ENCODE peak calls at places on chromosomes 7 and 10, in five cellular contexts. T is osteocyte; N is activated T-cell treated with anti-CD3 and anti-CD28 coated beads, Interleukin-2, amount 50 U/mL, for 72 hours; L is adipocyte; D is C1 segment of cervical spinal cord. P is an unnamed sample.

GRCh38 chr10:118458957-118459641 is 117.0 kb upstream of the FAM204A start:
- DNase-seq in T (no peak), N (no peak), L (no peak), D (no peak), P (no peak)

GRCh38 chr7:27784399-27785053 is 44.6 kb downstream of the TAX1BP1 start:
- DNase-seq in T (no peak), N (peak; percentile 37), L (peak; percentile 84), D (no peak), P (no peak)

GRCh38 chr7:27101188-27101905 is 1.1 kb downstream of the HOXA2 start:
- DNase-seq in T (no peak), N (no peak), L (no peak), D (no peak), P (no peak)

GRCh38 chr10:88152720-88153119 is 289.3 kb downstream of the PTEN start:
- DNase-seq in T (peak; percentile 84), N (peak; percentile 59), L (peak; percentile 97), D (no peak), P (peak; percentile 69)

GRCh38 chr7:127377425-127377824 is 15.1 kb downstream of the ZNF800 start:
- DNase-seq in T (no peak), N (no peak), L (no peak), D (no peak), P (no peak)

GRCh38 chr7:114944742-114945625 is 23.1 kb downstream of the MDFIC start:
- DNase-seq in T (no peak), N (no peak), L (peak; percentile 95), D (peak; percentile 14), P (peak; percentile 67)

GRCh38 chr7:122902751-122903495 is 16.7 kb upstream of the CADPS2 start:
- DNase-seq in T (no peak), N (no peak), L (no peak), D (no peak), P (no peak)

GRCh38 chr10:128001346-128001745 is 94.4 kb downstream of the PTPRE start:
- DNase-seq in T (no peak), N (no peak), L (no peak), D (no peak), P (no peak)

GRCh38 chr7:28029036-28029435 is 151.6 kb downstream of the JAZF1 start:
- DNase-seq in T (no peak), N (no peak), L (peak; percentile 64), D (no peak), P (no peak)

GRCh38 chr10:9339702-9340101 is 1285.2 kb downstream of the GATA3 start:
- DNase-seq in T (no peak), N (no peak), L (no peak), D (no peak), P (no peak)

GRCh38 chr7:20597339-20597738 is 18.1 kb upstream of the ABCB5 start:
- DNase-seq in T (no peak), N (no peak), L (peak; percentile 8), D (no peak), P (no peak)

GRCh38 chr10:122034149-122034756 is 45.3 kb downstream of the TACC2 start:
- DNase-seq in T (no peak), N (no peak), L (peak; percentile 35), D (no peak), P (no peak)

GRCh38 chr10:122421054-122421625 is 33.3 kb upstream of the ARMS2 start:
- DNase-seq in T (no peak), N (no peak), L (peak; percentile 15), D (no peak), P (no peak)

GRCh38 chr10:75395955-75396860 is 5.4 kb downstream of the ZNF503 start:
- DNase-seq in T (no peak), N (no peak), L (peak; percentile 59), D (no peak), P (no peak)

GRCh38 chr7:92076509-92076908 is 57.8 kb downstream of the CYP51A1 start:
- DNase-seq in T (no peak), N (no peak), L (no peak), D (no peak), P (no peak)

GRCh38 chr10:48557511-48558123 is 47.3 kb downstream of the ARHGAP22 start:
- DNase-seq in T (peak; percentile 49), N (no peak), L (no peak), D (no peak), P (peak; percentile 77)

GRCh38 chr7:83749495-83749894 is 100.6 kb upstream of the SEMA3E start:
- DNase-seq in T (no peak), N (no peak), L (no peak), D (no peak), P (peak; percentile 78)

GRCh38 chr7:67955061-67955460 is 958.4 kb downstream of the TYW1 start:
- DNase-seq in T (no peak), N (no peak), L (no peak), D (no peak), P (no peak)

GRCh38 chr7:38451840-38452239 is 178.4 kb upstream of the TARP start:
- DNase-seq in T (no peak), N (no peak), L (peak; percentile 71), D (no peak), P (no peak)

GRCh38 chr7:55065079-55065478 is 46.3 kb downstream of the EGFR start:
- DNase-seq in T (no peak), N (no peak), L (peak; percentile 95), D (no peak), P (no peak)

GRCh38 chr7:144398911-144399310 is 4.6 kb downstream of the NOBOX start:
- DNase-seq in T (peak; percentile 76), N (no peak), L (no peak), D (no peak), P (no peak)

GRCh38 chr10:123988694-123989093 is 97.1 kb upstream of the CPXM2 start:
- DNase-seq in T (no peak), N (no peak), L (no peak), D (no peak), P (no peak)

GRCh38 chr7:112089551-112089950 is 116.6 kb downstream of the DOCK4 start:
- DNase-seq in T (no peak), N (no peak), L (no peak), D (no peak), P (no peak)

GRCh38 chr10:13717936-13718772 is 131.4 kb downstream of the PRPF18 start:
- DNase-seq in T (peak; percentile 86), N (peak; percentile 8), L (peak; percentile 90), D (peak; percentile 34), P (peak; percentile 76)

GRCh38 chr7:158710651-158711102 is 6.1 kb upstream of the NCAPG2 start:
- DNase-seq in T (no peak), N (no peak), L (no peak), D (no peak), P (no peak)

GRCh38 chr7:82926477-82926876 is 236.2 kb downstream of the PCLO start:
- DNase-seq in T (no peak), N (no peak), L (no peak), D (no peak), P (no peak)

GRCh38 chr7:158561659-158562058 is 26.0 kb downstream of the PTPRN2 start:
- DNase-seq in T (no peak), N (no peak), L (no peak), D (no peak), P (no peak)

GRCh38 chr10:131915990-131916766 is 15.4 kb downstream of the PPP2R2D start:
- DNase-seq in T (no peak), N (no peak), L (no peak), D (no peak), P (no peak)

GRCh38 chr10:9786101-9786500 is 1231.6 kb upstream of the CELF2 start:
- DNase-seq in T (no peak), N (no peak), L (no peak), D (no peak), P (no peak)

GRCh38 chr7:68706291-68706690 is 892.0 kb upstream of the AUTS2 start:
- DNase-seq in T (no peak), N (no peak), L (no peak), D (no peak), P (no peak)

GRCh38 chr10:110391541-110391940 is 86.8 kb upstream of the SMNDC1 start:
- DNase-seq in T (no peak), N (no peak), L (no peak), D (no peak), P (no peak)

GRCh38 chr7:108592633-108593277 is 23.1 kb downstream of the DNAJB9 start:
- DNase-seq in T (no peak), N (no peak), L (peak; percentile 39), D (no peak), P (no peak)

GRCh38 chr7:157192861-157193260 is 54.1 kb downstream of the UBE3C start:
- DNase-seq in T (no peak), N (no peak), L (no peak), D (no peak), P (no peak)

GRCh38 chr10:1668347-1668746 is 69.0 kb downstream of the ADARB2 start:
- DNase-seq in T (no peak), N (no peak), L (no peak), D (no peak), P (no peak)

GRCh38 chr7:77651544-77652162 is 44.6 kb upstream of the RSBN1L start:
- DNase-seq in T (no peak), N (peak; percentile 44), L (peak; percentile 81), D (no peak), P (no peak)

GRCh38 chr7:105454058-105454739 is 65.5 kb upstream of the SRPK2 start:
- DNase-seq in T (no peak), N (no peak), L (peak; percentile 84), D (no peak), P (no peak)

GRCh38 chr10:37754538-37755323 is 102.7 kb downstream of the ZNF248 start:
- DNase-seq in T (no peak), N (peak; percentile 7), L (peak; percentile 15), D (no peak), P (no peak)

GRCh38 chr10:123999956-124000615 is 93.3 kb downstream of the CHST15 start:
- DNase-seq in T (no peak), N (no peak), L (no peak), D (no peak), P (no peak)